ENCODE peak calls at places on chromosomes 13 and 19, in nine cellular contexts. S is effector memory CD8-positive, alpha-beta T cell; C is stimulated activated CD8-positive, alpha-beta memory T cell treated with anti-CD3 and anti-CD28 coated beads, Interleukin-4, amount 100 ng/mL, for 4 hours; Y is keratinocyte; N is activated naive CD4-positive, alpha-beta T cell; G is RCC 7860; J is ecto neural progenitor cell; O is lower lobe of right lung; A is CD8-positive, alpha-beta memory T cell. B is an unnamed sample.

GRCh38 chr19:30419581-30420180 is 47.5 kb downstream of the ZNF536 start:
- DNase-seq in S (no peak), C (no peak), Y (no peak), N (no peak), G (no peak), J (no peak), O (no peak), A (no peak), B (no peak)

GRCh38 chr13:108961542-108962125 is 332.2 kb downstream of the MYO16 start:
- DNase-seq in S (no peak), C (no peak), Y (peak), N (no peak), G (peak), J (no peak), O (no peak), A (peak), B (no peak)

GRCh38 chr19:7556696-7557315 is 21.3 kb downstream of the PNPLA6 start:
- DNase-seq in S (no peak), C (no peak), Y (no peak), N (no peak), G (no peak), J (no peak), O (no peak), A (no peak), B (no peak)

GRCh38 chr13:24709186-24709913 is 29.1 kb downstream of the ATP12A start:
- DNase-seq in S (peak), C (peak), Y (no peak), N (no peak), G (no peak), J (no peak), O (no peak), A (peak), B (no peak)

GRCh38 chr19:41352609-41353465 is 885 bp downstream of the TGFB1 start:
- DNase-seq in S (peak), C (peak), Y (no peak), N (peak), G (peak), J (peak), O (peak), A (peak), B (peak)

GRCh38 chr19:33376423-33376822 is 2.9 kb downstream of the CEBPG start:
- DNase-seq in S (no peak), C (no peak), Y (peak), N (no peak), G (peak), J (no peak), O (no peak), A (no peak), B (no peak)

GRCh38 chr13:41075034-41075433 is 13.7 kb downstream of the WBP4 start:
- DNase-seq in S (peak), C (no peak), Y (no peak), N (no peak), G (no peak), J (no peak), O (no peak), A (peak), B (no peak)

GRCh38 chr13:36680918-36681317 is 7.1 kb downstream of the SERTM1 start:
- DNase-seq in S (no peak), C (no peak), Y (no peak), N (no peak), G (no peak), J (no peak), O (no peak), A (no peak), B (no peak)

GRCh38 chr13:33264620-33264978 is 21.0 kb downstream of the STARD13 start:
- DNase-seq in S (no peak), C (no peak), Y (no peak), N (no peak), G (peak), J (no peak), O (no peak), A (no peak), B (no peak)

GRCh38 chr19:44570603-44570983 is 41.1 kb upstream of the CEACAM20 start:
- DNase-seq in S (no peak), C (no peak), Y (no peak), N (no peak), G (no peak), J (no peak), O (no peak), A (no peak), B (no peak)

GRCh38 chr19:12794196-12794921 is 3.1 kb downstream of the JUNB start:
- DNase-seq in S (no peak), C (no peak), Y (no peak), N (no peak), G (no peak), J (no peak), O (no peak), A (peak), B (no peak)

GRCh38 chr19:4120933-4121612 is 2.8 kb downstream of the MAP2K2 start:
- DNase-seq in S (no peak), C (no peak), Y (no peak), N (no peak), G (no peak), J (no peak), O (no peak), A (no peak), B (no peak)

GRCh38 chr19:7691497-7691896 is 10.4 kb downstream of the FCER2 start:
- DNase-seq in S (peak), C (no peak), Y (no peak), N (no peak), G (no peak), J (no peak), O (no peak), A (no peak), B (no peak)

GRCh38 chr13:89294115-89294867 is 1623.1 kb downstream of the SLITRK5 start:
- DNase-seq in S (no peak), C (no peak), Y (no peak), N (no peak), G (no peak), J (no peak), O (no peak), A (no peak), B (no peak)

GRCh38 chr19:3154957-3155736 is 19.3 kb downstream of the GNA15 start:
- DNase-seq in S (peak), C (peak), Y (peak), N (no peak), G (peak), J (no peak), O (peak), A (peak), B (peak)

GRCh38 chr13:58085819-58086218 is 454.3 kb downstream of the PCDH17 start:
- DNase-seq in S (no peak), C (no peak), Y (no peak), N (no peak), G (no peak), J (no peak), O (no peak), A (no peak), B (no peak)

GRCh38 chr13:50512602-50513527 is 330.6 kb downstream of the DLEU7 start:
- DNase-seq in S (peak), C (peak), Y (no peak), N (no peak), G (no peak), J (no peak), O (peak), A (peak), B (peak)